ENCODE peak calls at places on chromosomes 4 and X, in four cellular contexts. Q is tibial artery, J is A673, B is Panc1. N is an unnamed sample. For H3K27me3, the result is how much of the 10 kb centered on the place peaks cover.

GRCh38 chr4:6038711-6039110 is 20.5 kb upstream of the C4orf50 start:
- DNase-seq in Q (no peak), J (no peak), B (no peak), N (no peak)

GRCh38 chr4:120870279-120870673 is 52.2 kb downstream of the PRDM5 start:
- DNase-seq in Q (no peak), J (no peak), B (no peak), N (no peak)

GRCh38 chr4:82510216-82510615 is 51.6 kb downstream of the TMEM150C start:
- DNase-seq in Q (no peak), J (no peak), B (no peak), N (no peak)

GRCh38 chr4:5919044-5919443 is 26.2 kb upstream of the CRMP1 start:
- DNase-seq in Q (no peak), J (no peak), B (no peak), N (no peak)

GRCh38 chr4:73486497-73486896 is 5.0 kb downstream of the AFM start:
- DNase-seq in Q (no peak), J (no peak), B (no peak), N (no peak)

GRCh38 chr4:7007944-7008343 is 35.2 kb upstream of the TADA2B start:
- DNase-seq in Q (no peak), J (no peak), B (no peak), N (no peak)

GRCh38 chr4:138797646-138798045 is 217.9 kb upstream of the NOCT start:
- DNase-seq in Q (no peak), J (no peak), B (no peak), N (no peak)

GRCh38 chr4:61827907-61828328 is 627.8 kb downstream of the ADGRL3 start:
- DNase-seq in Q (no peak), J (no peak), B (no peak), N (no peak)

GRCh38 chr4:81595798-81596610 is 124.3 kb upstream of the RASGEF1B start:
- DNase-seq in Q (no peak), J (no peak), B (no peak), N (no peak)

GRCh38 chrX:132488092-132488749 is 617 bp downstream of the MBNL3 start:
- DNase-seq in Q (no peak), J (peak), B (no peak), N (no peak)

GRCh38 chr4:169407217-169407845 is 136.6 kb upstream of the SH3RF1 start:
- DNase-seq in Q (no peak), J (no peak), B (no peak), N (no peak)

GRCh38 chr4:155666701-155667537 is at the start of gene GUCY1A1:
- DNase-seq in Q (peak), J (peak), B (no peak), N (peak)

GRCh38 chr4:5933996-5934831 is 41.3 kb upstream of the CRMP1 start:
- DNase-seq in Q (no peak), J (no peak), B (no peak), N (no peak)

GRCh38 chrX:65971151-65971550 is 68.7 kb downstream of the VSIG4 start:
- DNase-seq in Q (no peak), J (no peak), B (no peak), N (no peak)

GRCh38 chr4:1797298-1797860 is 4.3 kb downstream of the FGFR3 start:
- DNase-seq in Q (no peak), J (no peak), B (no peak), N (no peak)

GRCh38 chr4:1795304-1796195 is 2.5 kb downstream of the FGFR3 start:
- DNase-seq in Q (no peak), J (peak), B (no peak), N (no peak)

GRCh38 chr4:1794809-1795303 is 1.8 kb downstream of the FGFR3 start:
- DNase-seq in Q (no peak), J (no peak), B (no peak), N (no peak)

GRCh38 chr4:1797861-1798529 is 4.9 kb downstream of the FGFR3 start:
- DNase-seq in Q (no peak), J (no peak), B (no peak), N (no peak)

GRCh38 chr4:1796486-1797204 is 3.6 kb downstream of the FGFR3 start:
- DNase-seq in Q (no peak), J (no peak), B (no peak), N (no peak)
- H3K27me3 ChIP-seq in Q (under half), J (under half), B (under half), N (under half)

GRCh38 chr4:2954358-2955185 is 8.6 kb downstream of the NOP14 start:
- DNase-seq in Q (no peak), J (no peak), B (no peak), N (no peak)
- TF ChIP-seq CTCF in Q (no peak), J (no peak), B (peak), N (no peak)

GRCh38 chr4:84481879-84482245 is 17.2 kb downstream of the NKX6-1 start:
- DNase-seq in Q (no peak), J (peak), B (no peak), N (no peak)
- H3K27me3 ChIP-seq in Q (under half), J (under half), B (under half), N (half or more)

DNA sequence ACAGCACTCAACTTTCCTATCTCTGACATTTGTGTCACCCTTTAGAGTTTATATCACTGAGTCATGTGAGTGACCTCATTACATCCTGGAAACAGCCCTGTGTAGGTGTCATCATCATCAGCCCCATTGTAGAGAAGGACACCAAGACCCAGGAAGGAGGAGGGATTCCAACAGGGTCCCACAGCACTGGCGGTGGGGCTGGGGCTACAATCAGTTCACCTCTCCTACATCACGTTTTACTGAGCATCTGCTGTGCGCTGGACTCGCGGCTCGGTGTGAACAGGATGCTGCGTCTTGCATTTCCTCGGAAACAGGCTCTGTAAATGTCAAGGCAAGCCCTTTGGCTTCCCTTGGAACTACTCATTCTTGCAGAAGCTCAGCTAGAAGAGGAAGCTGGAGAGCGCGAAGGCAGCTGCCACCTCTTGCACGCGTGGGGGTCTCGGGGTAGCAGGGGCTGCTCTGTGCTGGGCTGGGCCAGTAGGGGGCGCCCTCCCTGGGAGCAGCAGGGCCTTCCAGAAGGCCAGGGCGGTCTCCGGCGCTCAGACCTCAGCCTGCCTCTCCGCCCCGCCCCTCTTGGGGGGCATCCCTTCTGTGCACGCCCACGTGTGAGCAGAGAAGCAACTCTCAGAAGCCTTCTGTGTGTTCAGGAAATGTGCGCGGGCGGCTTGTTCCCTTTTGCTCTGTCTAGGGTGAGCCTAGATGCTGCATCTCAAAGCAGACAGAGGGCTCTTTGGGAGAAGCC is 29.0 kb downstream of the REELD1 start:
- DNase-seq in Q (no peak), J (peak), B (no peak), N (peak)
- TF ChIP-seq CTCF in Q (peak), J (peak), B (peak), N (peak)

DNA sequence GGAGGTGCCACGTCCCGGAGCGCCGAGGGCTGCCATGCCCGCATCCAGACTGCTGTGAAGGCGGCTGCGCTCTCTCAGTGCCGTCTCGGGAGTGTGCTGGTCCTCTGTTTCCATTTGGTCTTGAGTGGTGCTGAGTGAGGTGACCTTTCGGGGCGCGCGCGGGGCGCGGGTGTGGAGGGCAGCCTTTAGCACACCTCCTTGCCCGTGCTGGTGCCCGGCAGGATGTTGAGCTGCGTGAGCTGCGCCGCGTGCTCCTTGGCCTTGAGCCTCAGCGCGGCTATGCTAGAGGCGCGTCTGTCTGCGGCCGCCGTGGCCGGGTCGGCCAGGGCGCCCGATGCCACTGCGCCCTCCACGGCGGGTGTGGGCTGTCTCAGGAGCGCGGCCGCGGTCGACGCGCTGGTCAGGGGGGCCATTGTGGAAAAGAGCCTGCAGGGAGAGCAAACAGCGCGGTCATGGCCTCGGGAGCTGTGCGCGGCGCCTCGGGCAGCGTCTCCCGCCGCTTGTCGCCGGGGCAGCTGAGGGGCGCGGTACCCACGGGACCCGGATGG is 11.2 kb downstream of the ARX start:
- DNase-seq in Q (no peak), J (no peak), B (no peak), N (no peak)
- H3K27me3 ChIP-seq in Q (under half), J (under half), B (under half), N (under half)

DNA sequence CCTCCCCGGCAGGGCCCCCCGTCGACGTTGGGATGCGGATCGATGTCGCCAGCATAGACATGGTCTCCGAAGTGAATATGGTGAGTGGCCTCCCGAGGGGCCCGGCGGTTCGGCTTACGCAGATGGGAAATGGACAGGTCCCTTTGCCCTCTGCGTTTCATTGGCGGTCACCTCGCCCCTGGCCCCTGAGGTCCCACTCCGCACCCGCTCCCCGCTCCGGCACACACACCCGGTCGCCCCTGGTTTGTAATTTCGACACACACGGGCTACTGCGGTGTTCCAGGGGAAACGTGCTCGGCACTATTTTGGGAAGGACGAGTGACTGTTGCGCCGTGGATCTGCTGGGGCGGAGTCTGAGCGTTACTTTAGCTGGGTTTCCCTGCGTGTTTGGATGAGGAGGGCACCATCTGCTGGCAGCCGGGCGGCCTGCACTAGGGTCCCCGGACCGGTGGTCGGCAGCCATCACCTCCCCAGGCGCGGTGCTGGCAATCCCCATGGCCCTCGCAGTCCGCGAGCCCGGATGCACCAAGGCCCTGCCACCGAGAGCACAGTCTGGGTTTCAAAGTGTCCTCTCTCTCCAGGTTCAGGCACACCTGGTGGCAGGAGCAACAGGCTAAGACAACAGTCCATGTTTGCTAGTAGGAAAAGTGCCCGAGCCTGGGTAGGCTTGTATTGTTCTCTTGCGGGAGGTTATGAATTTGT is 1.2 kb downstream of the GABRB1 start:
- DNase-seq in Q (peak), J (peak), B (peak), N (peak)
- TF ChIP-seq CTCF in Q (peak), J (peak), B (peak), N (peak)

DNA sequence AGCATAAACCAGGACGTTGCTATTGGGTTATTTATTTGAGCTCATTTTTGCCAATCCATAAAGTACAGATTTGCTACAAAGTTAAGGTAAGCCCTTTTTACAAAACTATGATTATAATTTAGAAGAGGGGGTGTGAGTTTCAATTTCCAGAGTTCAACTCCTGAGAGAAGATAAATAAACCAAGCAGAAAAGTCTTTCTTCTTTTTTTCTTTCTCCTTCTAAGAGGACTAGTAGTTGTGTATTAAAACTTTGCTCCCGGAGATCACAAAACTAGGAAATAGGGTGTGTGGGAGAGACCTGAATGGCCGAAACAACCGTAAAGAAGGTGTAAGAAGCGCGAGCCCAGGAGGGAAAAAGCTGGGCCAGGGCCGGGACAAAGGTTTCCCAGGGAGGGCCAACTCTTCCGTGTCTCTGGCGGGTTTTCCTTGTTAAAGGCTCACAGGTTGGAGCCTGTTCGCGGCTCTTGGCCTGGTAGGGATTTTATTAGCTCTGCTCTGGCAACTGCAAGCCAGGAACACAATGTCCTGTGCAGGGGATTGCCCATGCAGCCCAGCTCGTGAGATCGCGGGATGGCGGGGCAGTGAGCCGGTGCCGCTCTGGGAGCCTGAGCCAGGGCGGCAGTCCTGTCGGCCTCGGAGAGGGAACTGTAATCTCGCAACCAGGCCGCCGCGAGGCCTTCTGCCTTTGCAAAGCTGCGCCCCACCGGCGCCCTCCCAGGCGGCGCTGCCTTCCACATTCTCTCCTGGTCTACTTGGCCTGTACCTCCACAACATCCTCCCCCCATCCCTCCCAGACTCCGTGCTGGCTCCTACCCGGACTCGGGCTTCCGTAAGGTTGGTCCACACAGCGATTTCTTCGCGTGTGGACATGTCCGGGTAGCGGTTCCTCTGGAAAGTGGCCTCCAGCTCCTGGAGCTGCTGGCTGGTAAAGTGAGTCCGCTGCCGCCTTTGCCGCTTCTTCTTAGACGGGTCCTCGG is 2.2 kb downstream of the PITX2 start:
- DNase-seq in Q (no peak), J (no peak), B (no peak), N (no peak)
- H3K27me3 ChIP-seq in Q (under half), J (under half), B (under half), N (half or more)

GRCh38 chr4:21192367-21192766 is 492.1 kb downstream of the PACRGL start:
- DNase-seq in Q (no peak), J (no peak), B (no peak), N (no peak)
- TF ChIP-seq CTCF in Q (no peak), J (peak), B (no peak), N (no peak)

GRCh38 chrX:153878969-153879653 is 6.9 kb downstream of the L1CAM start:
- DNase-seq in Q (no peak), J (peak), B (no peak), N (no peak)
- H3K27me3 ChIP-seq in Q (under half), J (under half), B (under half), N (under half)

DNA sequence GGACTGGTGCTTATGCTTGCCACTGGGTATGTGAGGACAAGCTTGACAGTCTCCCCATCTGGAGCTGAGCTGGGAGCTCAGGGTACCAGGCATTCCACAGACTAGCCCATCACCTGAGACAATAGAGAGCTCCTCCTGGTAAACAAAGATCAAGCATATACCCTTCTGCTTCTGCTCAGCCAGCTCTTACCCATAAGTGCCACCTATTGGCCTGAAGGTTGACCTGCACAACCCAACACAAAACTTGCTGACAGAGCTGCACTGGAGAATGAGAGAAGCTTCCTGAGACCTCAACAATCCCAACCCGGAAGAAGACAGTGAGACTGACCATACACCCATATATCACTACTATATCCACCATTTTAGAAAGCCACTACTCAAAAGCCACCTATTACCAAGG is 1049.2 kb upstream of the INTU start:
- DNase-seq in Q (no peak), J (peak), B (no peak), N (no peak)
- TF ChIP-seq CTCF in Q (no peak), J (peak), B (no peak), N (no peak)

N was measured in upper lobe of right lung.